ENCODE peak calls at places on chromosomes 16 and 17, in ten cellular contexts. Q is IMR-90; P is sigmoid colon; V is psoas muscle; U is stomach; F is CD8-positive, alpha-beta T cell; J is hepatocyte; W is ascending aorta; Z is breast epithelium; X is heart right ventricle. M is an unnamed sample. For H3K4me1 and H3K27me3, the result is how much of the 10 kb centered on the place peaks cover.

GRCh38 chr17:39963826-39964225 is 1.0 kb downstream of the GSDMA start:
- DNase-seq in Q (no peak), P (no peak), V (no peak), U (no peak), F (peak), J (no peak), W (no peak), Z (no peak), X (no peak), M (peak)

GRCh38 chr17:44969144-44969780 is 1.2 kb upstream of the C1QL1 start:
- DNase-seq in Q (no peak), P (no peak), V (no peak), U (no peak), F (no peak), J (no peak), W (no peak), Z (no peak), X (no peak), M (no peak)

GRCh38 chr16:78133919-78134318 is 34.5 kb downstream of the WWOX start:
- DNase-seq in Q (no peak), P (no peak), V (no peak), U (no peak), F (no peak), J (no peak), W (no peak), Z (no peak), X (no peak), M (no peak)

GRCh38 chr17:79609616-79610150 is 1.2 kb downstream of the RBFOX3 start:
- DNase-seq in Q (no peak), P (no peak), V (no peak), U (no peak), F (no peak), J (no peak), W (no peak), Z (no peak), X (no peak), M (no peak)

GRCh38 chr16:72974142-72974769 is 73.7 kb downstream of the ZFHX3 start:
- DNase-seq in Q (no peak), P (no peak), V (no peak), U (peak), F (no peak), J (no peak), W (no peak), Z (no peak), X (no peak), M (no peak)

GRCh38 chr17:80892900-80893603 is 98.6 kb upstream of the CHMP6 start:
- DNase-seq in Q (peak), P (no peak), V (peak), U (no peak), F (no peak), J (no peak), W (no peak), Z (no peak), X (no peak), M (peak)

GRCh38 chr17:42744283-42744805 is 496 bp downstream of the EZH1 start:
- DNase-seq in Q (peak), P (peak), V (peak), U (peak), F (peak), J (peak), W (peak), Z (peak), X (peak), M (peak)

GRCh38 chr17:60415146-60415545 is 7.1 kb upstream of the CHCT1 start:
- DNase-seq in Q (no peak), P (no peak), V (no peak), U (no peak), F (no peak), J (no peak), W (no peak), Z (no peak), X (no peak), M (no peak)

GRCh38 chr17:82830249-82830661 is 9.6 kb downstream of the ZNF750 start:
- DNase-seq in Q (peak), P (peak), V (peak), U (no peak), F (no peak), J (no peak), W (no peak), Z (no peak), X (peak), M (no peak)

GRCh38 chr17:11986939-11987329 is 10.3 kb downstream of the ZNF18 start:
- DNase-seq in Q (peak), P (no peak), V (no peak), U (no peak), F (no peak), J (peak), W (no peak), Z (no peak), X (peak), M (no peak)

GRCh38 chr16:67530013-67530939 is 1.6 kb downstream of the RIPOR1 start:
- DNase-seq in Q (peak), P (peak), V (peak), U (peak), F (no peak), J (peak), W (peak), Z (peak), X (peak), M (no peak)

GRCh38 chr16:24539850-24540484 is 601 bp downstream of the RBBP6 start:
- DNase-seq in Q (peak), P (peak), V (peak), U (peak), F (peak), J (peak), W (no peak), Z (peak), X (peak), M (no peak)

GRCh38 chr17:57377094-57377493 is 120.8 kb downstream of the MSI2 start:
- DNase-seq in Q (no peak), P (no peak), V (no peak), U (no peak), F (no peak), J (peak), W (no peak), Z (no peak), X (no peak), M (no peak)

GRCh38 chr16:75679366-75679765 is 2.6 kb upstream of the CPHXL2 start:
- DNase-seq in Q (no peak), P (no peak), V (no peak), U (no peak), F (no peak), J (no peak), W (no peak), Z (no peak), X (no peak), M (no peak)

GRCh38 chr17:39828443-39828842 is 35.7 kb downstream of the IKZF3 start:
- DNase-seq in Q (no peak), P (no peak), V (no peak), U (no peak), F (no peak), J (peak), W (no peak), Z (no peak), X (no peak), M (no peak)

GRCh38 chr17:43094129-43094834 is 30.9 kb downstream of the BRCA1 start:
- DNase-seq in Q (peak), P (no peak), V (no peak), U (no peak), F (no peak), J (no peak), W (no peak), Z (no peak), X (no peak), M (no peak)

GRCh38 chr17:20095366-20096080 is 86.4 kb downstream of the SPECC1 start:
- DNase-seq in Q (peak), P (peak), V (peak), U (peak), F (no peak), J (peak), W (no peak), Z (peak), X (peak), M (no peak)

GRCh38 chr17:30271102-30271501 is 20.6 kb downstream of the BLMH start:
- DNase-seq in Q (peak), P (no peak), V (no peak), U (no peak), F (no peak), J (no peak), W (no peak), Z (no peak), X (no peak), M (no peak)

DNA sequence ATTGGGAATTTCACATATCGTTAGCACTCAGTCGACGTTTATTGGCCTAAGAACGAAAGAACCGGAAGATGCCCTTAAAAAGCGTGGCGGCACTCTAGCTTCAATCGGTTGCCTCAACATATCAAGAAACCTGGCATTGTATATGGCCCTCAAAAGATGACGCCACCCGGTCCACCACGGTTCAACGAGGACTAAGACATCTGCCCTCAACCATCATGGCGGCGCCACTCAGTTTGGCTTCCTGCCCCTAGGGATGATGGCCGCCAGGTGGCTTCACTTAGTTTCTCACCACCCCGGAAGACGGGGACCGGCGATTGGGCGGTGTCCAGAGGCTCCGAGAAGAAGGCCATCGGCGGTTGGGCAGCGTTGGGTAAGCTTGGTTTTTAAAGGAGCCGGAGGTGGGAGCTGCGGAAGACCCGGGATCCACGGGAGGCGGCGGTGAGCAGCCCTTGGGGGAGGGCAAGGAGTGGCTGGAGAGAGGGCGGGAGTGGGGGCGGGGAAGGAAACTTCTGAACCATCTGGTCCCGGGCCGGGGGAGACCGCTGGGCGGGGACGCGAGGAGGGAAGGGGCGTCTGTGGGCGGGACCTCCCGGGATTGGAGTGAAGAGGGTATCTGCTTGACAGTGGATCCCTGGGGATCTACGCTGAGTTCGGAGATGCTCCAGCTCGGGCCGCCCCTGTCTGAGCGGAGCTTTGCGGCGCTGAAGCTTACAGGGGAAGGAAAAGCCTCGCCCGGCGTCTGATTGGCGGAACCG is at the start of gene PRR14:
- DNase-seq in Q (peak), P (peak), V (peak), U (peak), F (peak), J (peak), W (peak), Z (peak), X (peak), M (peak)
- TF ChIP-seq CTCF in Q (peak), P (peak), V (peak), U (no peak), F (no peak), J (no peak), W (peak), Z (peak), X (peak), M (no peak)

GRCh38 chr16:88706965-88707871 is 915 bp downstream of the CTU2 start:
- DNase-seq in Q (no peak), P (no peak), V (no peak), U (no peak), F (no peak), J (no peak), W (no peak), Z (no peak), X (no peak), M (no peak)

GRCh38 chr16:88703486-88704309 is 2.5 kb downstream of the RNF166 start:
- DNase-seq in Q (no peak), P (no peak), V (no peak), U (peak), F (peak), J (no peak), W (no peak), Z (peak), X (peak), M (no peak)

GRCh38 chr16:88706288-88706964 is at the start of the genes CTU2 and RNF166:
- DNase-seq in Q (peak), P (peak), V (peak), U (peak), F (peak), J (peak), W (peak), Z (peak), X (peak), M (no peak)

GRCh38 chr16:88705746-88706287 is 391 bp downstream of the RNF166 start:
- DNase-seq in Q (no peak), P (no peak), V (no peak), U (no peak), F (no peak), J (peak), W (no peak), Z (no peak), X (no peak), M (no peak)

GRCh38 chr16:88705076-88705684 is 1.0 kb downstream of the RNF166 start:
- DNase-seq in Q (peak), P (no peak), V (no peak), U (no peak), F (no peak), J (no peak), W (no peak), Z (no peak), X (no peak), M (no peak)
- H3K4me1 ChIP-seq in Q (under half), P (half or more), V (under half), U (under half), F (under half), J (under half), W (under half), Z (under half), X (under half), M (under half)

DNA sequence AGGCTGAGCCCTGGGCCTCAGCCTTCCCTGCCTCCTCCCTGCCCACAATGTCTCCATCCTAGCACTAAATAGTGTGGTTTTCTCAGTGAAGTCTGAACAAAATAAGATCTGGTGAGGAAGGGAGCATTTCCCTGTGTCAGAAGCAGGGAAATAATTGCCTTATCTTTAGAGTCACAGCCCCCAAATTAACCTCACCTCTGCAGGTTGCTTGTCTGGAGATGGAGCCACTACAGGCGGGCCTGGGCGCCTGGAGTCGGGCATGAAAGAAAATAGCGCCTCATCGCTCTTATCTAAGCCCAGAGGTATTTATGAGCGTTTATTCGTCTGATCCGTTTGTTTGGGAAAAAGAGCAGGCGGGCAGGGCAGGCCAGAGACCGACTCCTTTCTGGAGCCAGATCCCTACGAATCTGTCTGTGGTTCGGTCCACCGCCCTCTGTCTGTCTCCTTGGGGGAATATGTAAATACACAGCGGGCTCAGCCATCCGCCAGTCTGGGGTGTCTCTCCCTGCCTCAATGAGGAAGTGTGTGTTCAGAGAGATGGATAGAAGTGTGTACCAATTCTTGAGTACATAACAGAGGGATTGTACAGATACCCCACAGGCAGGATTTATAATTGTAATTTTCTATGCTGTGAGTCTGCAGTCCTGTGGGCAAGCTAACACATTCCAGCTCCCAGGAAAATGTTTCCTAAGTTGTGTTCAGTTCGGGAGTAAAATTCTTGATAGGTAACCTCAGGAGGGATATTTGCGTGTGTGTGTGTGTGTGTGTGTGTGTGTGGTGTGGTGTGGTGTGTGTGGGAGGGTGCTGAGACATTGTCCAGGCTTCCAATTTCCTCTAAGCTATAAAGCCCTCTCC is 4.3 kb downstream of the HOXB6 start:
- DNase-seq in Q (peak), P (no peak), V (no peak), U (no peak), F (no peak), J (peak), W (no peak), Z (no peak), X (no peak), M (no peak)
- H3K27me3 ChIP-seq in Q (under half), P (under half), V (under half), U (under half), F (half or more), J (half or more), W (under half), Z (under half), X (half or more), M (under half)

DNA sequence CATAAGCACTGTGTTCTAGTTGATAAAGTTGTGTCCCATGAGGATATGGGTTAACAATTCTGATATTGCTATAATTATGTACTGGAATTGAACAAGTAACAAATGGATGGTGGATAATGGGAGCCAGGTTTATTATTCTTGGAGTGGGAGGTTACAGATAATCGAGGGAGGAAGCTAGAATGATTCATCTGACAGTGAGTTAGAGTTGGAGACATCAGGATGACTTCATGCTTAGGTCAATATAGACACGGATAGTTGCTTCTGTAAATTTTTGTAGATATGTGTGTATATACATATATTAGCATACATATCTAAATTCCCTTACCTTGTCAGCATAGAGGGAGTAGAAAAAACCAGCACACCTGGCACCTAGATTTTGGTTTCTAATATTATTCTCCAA is 293.4 kb downstream of the SHISA9 start:
- DNase-seq in Q (no peak), P (no peak), V (no peak), U (no peak), F (no peak), J (no peak), W (no peak), Z (no peak), X (no peak), M (no peak)
- TF ChIP-seq CTCF in Q (no peak), P (no peak), V (no peak), U (no peak), F (no peak), J (no peak), W (no peak), Z (no peak), X (no peak), M (no peak)

DNA sequence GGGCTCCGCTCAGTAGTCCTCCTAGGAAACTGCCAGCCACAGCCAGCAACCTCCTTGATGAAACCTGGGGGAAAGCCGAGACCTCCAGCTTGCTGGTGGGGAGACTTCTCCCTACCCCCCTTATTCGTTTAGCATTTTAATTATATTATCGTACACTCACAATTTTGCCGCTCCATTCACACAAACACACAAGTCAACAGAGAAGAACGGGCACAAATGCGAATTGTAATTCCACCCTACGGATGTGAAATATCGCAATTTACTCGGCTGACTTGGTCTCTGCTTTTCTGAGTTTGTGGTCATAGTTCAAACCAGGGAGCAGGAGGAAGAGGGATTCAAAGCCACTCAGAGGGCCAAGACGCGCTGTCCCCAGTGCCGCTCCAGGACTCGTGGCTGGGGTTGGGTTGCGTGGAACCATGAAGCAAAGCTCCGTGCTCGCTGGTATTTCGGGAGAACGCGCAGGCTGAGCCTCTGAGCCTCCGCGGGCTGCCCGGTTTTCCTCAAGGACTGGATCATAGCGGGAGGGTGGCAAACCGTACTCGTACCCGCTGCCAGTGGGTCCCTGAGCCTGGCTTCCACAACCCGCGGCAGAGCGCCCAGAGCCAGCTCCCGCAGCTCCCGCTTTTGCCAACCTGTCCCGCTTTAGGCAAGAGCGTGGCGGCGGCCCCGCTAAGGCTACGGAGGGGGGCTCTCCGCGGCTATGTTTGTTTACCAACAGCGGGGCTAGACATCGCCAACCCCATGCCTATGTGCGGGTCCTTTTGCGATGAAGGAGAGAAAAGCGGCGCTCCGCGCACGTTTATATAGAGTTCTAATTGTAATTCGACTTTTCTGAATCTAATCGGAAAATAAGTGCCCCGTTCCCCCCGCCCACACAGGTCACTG is 2.0 kb downstream of the LHX1 start:
- DNase-seq in Q (no peak), P (no peak), V (no peak), U (no peak), F (no peak), J (no peak), W (no peak), Z (no peak), X (no peak), M (peak)
- H3K4me1 ChIP-seq in Q (under half), P (half or more), V (half or more), U (half or more), F (half or more), J (under half), W (half or more), Z (under half), X (half or more), M (under half)

DNA sequence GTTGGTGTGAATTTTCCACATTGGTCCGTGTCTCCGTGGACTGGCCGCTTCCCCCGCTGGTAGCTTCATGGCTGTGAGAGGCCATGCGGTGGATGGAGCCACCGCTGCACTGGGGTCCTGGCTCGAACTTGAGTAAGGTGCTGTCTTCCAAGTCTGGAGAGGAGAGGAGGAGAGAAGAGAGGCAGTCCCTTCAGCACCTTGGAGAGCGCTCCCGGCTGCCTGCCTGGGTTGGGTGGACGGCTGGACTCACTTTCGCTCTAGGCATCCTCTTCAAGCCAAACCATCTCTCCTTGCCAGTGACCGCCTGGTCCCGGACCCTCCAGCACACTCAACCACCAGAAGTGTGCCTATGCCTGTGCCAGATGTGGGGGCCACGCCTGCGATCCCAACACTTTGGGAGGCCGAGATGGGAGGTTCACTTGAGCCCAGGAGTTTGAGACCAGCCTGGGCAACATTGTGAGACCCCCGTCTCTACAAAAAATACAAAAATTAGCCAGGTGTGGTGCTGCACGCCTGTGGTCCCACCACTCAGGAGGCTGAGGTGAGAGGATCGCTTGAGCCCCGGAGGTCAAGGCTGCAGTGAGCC is 6.2 kb downstream of the JPH3 start:
- DNase-seq in Q (peak), P (no peak), V (peak), U (peak), F (peak), J (peak), W (no peak), Z (no peak), X (peak), M (no peak)
- H3K27me3 ChIP-seq in Q (under half), P (under half), V (under half), U (under half), F (under half), J (under half), W (under half), Z (under half), X (under half), M (under half)

M was measured in RWPE2.